ENCODE peak calls at places on chromosomes 13 and 19, in five cellular contexts. One of them, this sample, is unnamed.

GRCh38 chr13:71871180-71871754 is 4.3 kb upstream of the DACH1 start:
- DNase-seq in astrocyte of the spinal cord: no peak
- DNase-seq in left ventricle myocardium inferior: no peak
- DNase-seq in HT1080: no peak
- DNase-seq in NCI-H1694 treated with DMSO at 0.1 percent for 48 hours: no peak
- DNase-seq in this sample: no peak

GRCh38 chr13:41670873-41671443 is 213.6 kb downstream of the RGCC start:
- DNase-seq in astrocyte of the spinal cord: no peak
- DNase-seq in left ventricle myocardium inferior: no peak
- DNase-seq in HT1080: no peak
- DNase-seq in NCI-H1694 treated with DMSO at 0.1 percent for 48 hours: no peak
- DNase-seq in this sample: no peak

GRCh38 chr19:34900245-34900644 is 26.5 kb upstream of the ZNF30 start:
- DNase-seq in astrocyte of the spinal cord: no peak
- DNase-seq in left ventricle myocardium inferior: no peak
- DNase-seq in HT1080: no peak
- DNase-seq in NCI-H1694 treated with DMSO at 0.1 percent for 48 hours: no peak
- DNase-seq in this sample: no peak

GRCh38 chr13:60754691-60755090 is 357.7 kb downstream of the TDRD3 start:
- DNase-seq in astrocyte of the spinal cord: no peak
- DNase-seq in left ventricle myocardium inferior: no peak
- DNase-seq in HT1080: no peak
- DNase-seq in NCI-H1694 treated with DMSO at 0.1 percent for 48 hours: no peak
- DNase-seq in this sample: no peak

GRCh38 chr19:38172001-38172400 is 52.0 kb downstream of the DPF1 start:
- DNase-seq in astrocyte of the spinal cord: no peak
- DNase-seq in left ventricle myocardium inferior: peak; percentile 41
- DNase-seq in HT1080: no peak
- DNase-seq in NCI-H1694 treated with DMSO at 0.1 percent for 48 hours: no peak
- DNase-seq in this sample: no peak

GRCh38 chr13:52010890-52011689 is at the start of gene ATP7B:
- DNase-seq in astrocyte of the spinal cord: peak; percentile 7
- DNase-seq in left ventricle myocardium inferior: no peak
- DNase-seq in HT1080: peak; percentile 17
- DNase-seq in NCI-H1694 treated with DMSO at 0.1 percent for 48 hours: no peak
- DNase-seq in this sample: no peak

GRCh38 chr13:108915095-108915633 is 285.8 kb downstream of the MYO16 start:
- DNase-seq in astrocyte of the spinal cord: peak; percentile 65
- DNase-seq in left ventricle myocardium inferior: no peak
- DNase-seq in HT1080: peak; percentile 58
- DNase-seq in NCI-H1694 treated with DMSO at 0.1 percent for 48 hours: no peak
- DNase-seq in this sample: no peak

GRCh38 chr19:8580710-8581281 is 3.6 kb upstream of the MYO1F start:
- DNase-seq in astrocyte of the spinal cord: peak; percentile 67
- DNase-seq in left ventricle myocardium inferior: peak; percentile 80
- DNase-seq in HT1080: peak; percentile 71
- DNase-seq in NCI-H1694 treated with DMSO at 0.1 percent for 48 hours: no peak
- DNase-seq in this sample: peak; percentile 31

GRCh38 chr19:4977299-4978174 is 8.6 kb downstream of the KDM4B start:
- DNase-seq in astrocyte of the spinal cord: peak; percentile 89
- DNase-seq in left ventricle myocardium inferior: peak; percentile 56
- DNase-seq in HT1080: no peak
- DNase-seq in NCI-H1694 treated with DMSO at 0.1 percent for 48 hours: no peak
- DNase-seq in this sample: no peak

GRCh38 chr13:43786766-43787517 is at the start of gene ENOX1:
- DNase-seq in astrocyte of the spinal cord: peak; percentile 79
- DNase-seq in left ventricle myocardium inferior: peak; percentile 77
- DNase-seq in HT1080: peak; percentile 77
- DNase-seq in NCI-H1694 treated with DMSO at 0.1 percent for 48 hours: peak; percentile 76
- DNase-seq in this sample: peak; percentile 91

GRCh38 chr19:10352764-10353671 is 13.6 kb upstream of the ICAM3 start:
- DNase-seq in astrocyte of the spinal cord: no peak
- DNase-seq in left ventricle myocardium inferior: peak; percentile 84
- DNase-seq in HT1080: no peak
- DNase-seq in NCI-H1694 treated with DMSO at 0.1 percent for 48 hours: no peak
- DNase-seq in this sample: no peak

GRCh38 chr13:29684441-29684840 is 89.0 kb upstream of the SLC7A1 start:
- DNase-seq in astrocyte of the spinal cord: peak; percentile 60
- DNase-seq in left ventricle myocardium inferior: no peak
- DNase-seq in HT1080: peak; percentile 60
- DNase-seq in NCI-H1694 treated with DMSO at 0.1 percent for 48 hours: no peak
- DNase-seq in this sample: no peak

GRCh38 chr13:27339299-27339698 is 68.7 kb downstream of the RASL11A start:
- DNase-seq in astrocyte of the spinal cord: peak; percentile 44
- DNase-seq in left ventricle myocardium inferior: no peak
- DNase-seq in HT1080: peak; percentile 70
- DNase-seq in NCI-H1694 treated with DMSO at 0.1 percent for 48 hours: peak; percentile 17
- DNase-seq in this sample: no peak

GRCh38 chr13:97194473-97194872 is 27.7 kb upstream of the MBNL2 start:
- DNase-seq in astrocyte of the spinal cord: peak; percentile 39
- DNase-seq in left ventricle myocardium inferior: no peak
- DNase-seq in HT1080: peak; percentile 96
- DNase-seq in NCI-H1694 treated with DMSO at 0.1 percent for 48 hours: no peak
- DNase-seq in this sample: no peak

GRCh38 chr13:34941436-34941834 is 635 bp upstream of the NBEA start:
- DNase-seq in astrocyte of the spinal cord: no peak
- DNase-seq in left ventricle myocardium inferior: no peak
- DNase-seq in HT1080: no peak
- DNase-seq in NCI-H1694 treated with DMSO at 0.1 percent for 48 hours: no peak
- DNase-seq in this sample: no peak

GRCh38 chr19:6217752-6218403 is 61.9 kb downstream of the MLLT1 start:
- DNase-seq in astrocyte of the spinal cord: no peak
- DNase-seq in left ventricle myocardium inferior: no peak
- DNase-seq in HT1080: no peak
- DNase-seq in NCI-H1694 treated with DMSO at 0.1 percent for 48 hours: no peak
- DNase-seq in this sample: no peak

GRCh38 chr13:36981156-36981743 is 17.9 kb downstream of the ALG5 start:
- DNase-seq in astrocyte of the spinal cord: peak; percentile 71
- DNase-seq in left ventricle myocardium inferior: no peak
- DNase-seq in HT1080: peak; percentile 36
- DNase-seq in NCI-H1694 treated with DMSO at 0.1 percent for 48 hours: peak; percentile 77
- DNase-seq in this sample: peak; percentile 33

GRCh38 chr19:6654347-6655310 is 15.3 kb downstream of the TNFSF14 start:
- DNase-seq in astrocyte of the spinal cord: no peak
- DNase-seq in left ventricle myocardium inferior: no peak
- DNase-seq in HT1080: no peak
- DNase-seq in NCI-H1694 treated with DMSO at 0.1 percent for 48 hours: no peak
- DNase-seq in this sample: no peak

GRCh38 chr19:6767081-6767356 is 216 bp downstream of the SH2D3A start:
- DNase-seq in astrocyte of the spinal cord: no peak
- DNase-seq in left ventricle myocardium inferior: no peak
- DNase-seq in HT1080: no peak
- DNase-seq in NCI-H1694 treated with DMSO at 0.1 percent for 48 hours: no peak
- DNase-seq in this sample: no peak

GRCh38 chr19:2271516-2272103 is 10.4 kb downstream of the PEAK3 start:
- DNase-seq in astrocyte of the spinal cord: peak; percentile 55
- DNase-seq in left ventricle myocardium inferior: no peak
- DNase-seq in HT1080: peak; percentile 71
- DNase-seq in NCI-H1694 treated with DMSO at 0.1 percent for 48 hours: no peak
- DNase-seq in this sample: no peak

GRCh38 chr13:75689686-75690085 is 53.6 kb downstream of the LMO7 start:
- DNase-seq in astrocyte of the spinal cord: no peak
- DNase-seq in left ventricle myocardium inferior: no peak
- DNase-seq in HT1080: no peak
- DNase-seq in NCI-H1694 treated with DMSO at 0.1 percent for 48 hours: no peak
- DNase-seq in this sample: no peak

GRCh38 chr13:50161052-50161451 is 145.8 kb downstream of the KCNRG start:
- DNase-seq in astrocyte of the spinal cord: no peak
- DNase-seq in left ventricle myocardium inferior: no peak
- DNase-seq in HT1080: no peak
- DNase-seq in NCI-H1694 treated with DMSO at 0.1 percent for 48 hours: no peak
- DNase-seq in this sample: no peak

GRCh38 chr13:34155931-34156607 is 338.1 kb downstream of the RFC3 start:
- DNase-seq in astrocyte of the spinal cord: peak; percentile 71
- DNase-seq in left ventricle myocardium inferior: no peak
- DNase-seq in HT1080: peak; percentile 80
- DNase-seq in NCI-H1694 treated with DMSO at 0.1 percent for 48 hours: no peak
- DNase-seq in this sample: peak; percentile 17

GRCh38 chr13:108168929-108169328 is 46.4 kb downstream of the LIG4 start:
- DNase-seq in astrocyte of the spinal cord: no peak
- DNase-seq in left ventricle myocardium inferior: no peak
- DNase-seq in HT1080: no peak
- DNase-seq in NCI-H1694 treated with DMSO at 0.1 percent for 48 hours: no peak
- DNase-seq in this sample: no peak

GRCh38 chr19:6856749-6857372 is 30.5 kb upstream of the ADGRE1 start:
- DNase-seq in astrocyte of the spinal cord: no peak
- DNase-seq in left ventricle myocardium inferior: no peak
- DNase-seq in HT1080: no peak
- DNase-seq in NCI-H1694 treated with DMSO at 0.1 percent for 48 hours: no peak
- DNase-seq in this sample: no peak

GRCh38 chr13:72728290-72728605 is 525 bp downstream of the BORA start:
- DNase-seq in astrocyte of the spinal cord: no peak
- DNase-seq in left ventricle myocardium inferior: no peak
- DNase-seq in HT1080: peak; percentile 1
- DNase-seq in NCI-H1694 treated with DMSO at 0.1 percent for 48 hours: no peak
- DNase-seq in this sample: no peak

GRCh38 chr19:52922841-52923781 is at the start of gene ZNF888:
- DNase-seq in astrocyte of the spinal cord: peak; percentile 80
- DNase-seq in left ventricle myocardium inferior: peak; percentile 89
- DNase-seq in HT1080: no peak
- DNase-seq in NCI-H1694 treated with DMSO at 0.1 percent for 48 hours: no peak
- DNase-seq in this sample: peak; percentile 57

GRCh38 chr19:52148256-52148655 is 8.5 kb upstream of the ZNF616 start:
- DNase-seq in astrocyte of the spinal cord: no peak
- DNase-seq in left ventricle myocardium inferior: no peak
- DNase-seq in HT1080: no peak
- DNase-seq in NCI-H1694 treated with DMSO at 0.1 percent for 48 hours: no peak
- DNase-seq in this sample: no peak

GRCh38 chr13:95477187-95477586 is 75.3 kb upstream of the CLDN10 start:
- DNase-seq in astrocyte of the spinal cord: no peak
- DNase-seq in left ventricle myocardium inferior: no peak
- DNase-seq in HT1080: no peak
- DNase-seq in NCI-H1694 treated with DMSO at 0.1 percent for 48 hours: no peak
- DNase-seq in this sample: no peak

This sample was measured in COR-L47.